ENCODE peak calls at places on chromosomes 11 and 22, in eight cellular contexts. N is BE2C; Q is GF-D8; Y is iris pigment epithelial cell; R is CD8-positive, alpha-beta T cell; P is GM12892; O is activated T-cell treated with anti-CD3 and anti-CD28 coated beads for 1 hour; H is IMR-90. K is an unnamed sample.

GRCh38 chr22:23182289-23183106 is 2.2 kb downstream of the BCR start:
- DNase-seq in N (no peak), Q (peak; percentile 10), Y (peak; percentile 55), R (no peak), P (no peak), O (no peak), H (peak; percentile 19), K (no peak)

GRCh38 chr11:134510641-134511040 is 98.6 kb upstream of the B3GAT1 start:
- DNase-seq in N (no peak), Q (no peak), Y (no peak), R (no peak), P (no peak), O (no peak), H (no peak), K (no peak)

GRCh38 chr11:122516686-122517085 is 138.8 kb upstream of the UBASH3B start:
- DNase-seq in N (no peak), Q (no peak), Y (no peak), R (no peak), P (no peak), O (no peak), H (no peak), K (no peak)

GRCh38 chr11:1238767-1239595 is 16.1 kb downstream of the MUC5B start:
- DNase-seq in N (no peak), Q (no peak), Y (no peak), R (no peak), P (no peak), O (no peak), H (no peak), K (no peak)

GRCh38 chr22:29272624-29273023 is 4.6 kb downstream of the EWSR1 start:
- DNase-seq in N (no peak), Q (no peak), Y (no peak), R (no peak), P (no peak), O (no peak), H (no peak), K (no peak)

GRCh38 chr11:97454988-97455387 is 1065.2 kb downstream of the JRKL start:
- DNase-seq in N (no peak), Q (no peak), Y (peak; percentile 16), R (no peak), P (no peak), O (no peak), H (no peak), K (peak; percentile 2)

GRCh38 chr22:45268167-45268957 is 16.4 kb upstream of the UPK3A start:
- DNase-seq in N (peak; percentile 73), Q (no peak), Y (no peak), R (no peak), P (no peak), O (no peak), H (no peak), K (no peak)

GRCh38 chr22:19719488-19720021 is 3.8 kb upstream of the GP1BB start:
- DNase-seq in N (no peak), Q (no peak), Y (no peak), R (no peak), P (no peak), O (no peak), H (no peak), K (no peak)

GRCh38 chr22:36744791-36745190 is 31.1 kb downstream of the IFT27 start:
- DNase-seq in N (no peak), Q (no peak), Y (no peak), R (no peak), P (no peak), O (no peak), H (no peak), K (no peak)

GRCh38 chr11:8336356-8337114 is 72.9 kb upstream of the LMO1 start:
- DNase-seq in N (no peak), Q (no peak), Y (no peak), R (no peak), P (no peak), O (no peak), H (no peak), K (no peak)

GRCh38 chr11:44950625-44951472 is at the start of gene TP53I11:
- DNase-seq in N (peak; percentile 60), Q (no peak), Y (peak; percentile 72), R (peak; percentile 31), P (peak; percentile 42), O (peak; percentile 48), H (peak; percentile 60), K (peak; percentile 62)

GRCh38 chr11:81658722-81659121 is 1074.9 kb downstream of the FAM181B start:
- DNase-seq in N (peak; percentile 19), Q (no peak), Y (peak; percentile 14), R (no peak), P (no peak), O (no peak), H (peak; percentile 9), K (peak; percentile 6)

GRCh38 chr11:130114726-130115125 is 44.9 kb upstream of the ST14 start:
- DNase-seq in N (no peak), Q (no peak), Y (no peak), R (no peak), P (no peak), O (no peak), H (no peak), K (no peak)

GRCh38 chr22:47071078-47071811 is 308.8 kb downstream of the TBC1D22A start:
- DNase-seq in N (no peak), Q (no peak), Y (no peak), R (no peak), P (no peak), O (no peak), H (no peak), K (no peak)

GRCh38 chr11:120523196-120523595 is 11.6 kb downstream of the GRIK4 start:
- DNase-seq in N (no peak), Q (no peak), Y (no peak), R (no peak), P (no peak), O (no peak), H (no peak), K (no peak)

GRCh38 chr11:6414874-6415328 is 4.0 kb downstream of the APBB1 start:
- DNase-seq in N (no peak), Q (no peak), Y (no peak), R (no peak), P (no peak), O (no peak), H (no peak), K (peak; percentile 35)

GRCh38 chr22:33018232-33018864 is 39.8 kb downstream of the SYN3 start:
- DNase-seq in N (peak; percentile 71), Q (no peak), Y (peak; percentile 29), R (no peak), P (no peak), O (peak; percentile 12), H (peak; percentile 29), K (peak; percentile 27)

GRCh38 chr11:66071326-66071870 is 1.3 kb downstream of the PACS1 start:
- DNase-seq in N (no peak), Q (no peak), Y (no peak), R (no peak), P (no peak), O (no peak), H (no peak), K (peak; percentile 7)

GRCh38 chr22:41021655-41022454 is 70.5 kb upstream of the EP300 start:
- DNase-seq in N (peak; percentile 70), Q (peak; percentile 47), Y (peak; percentile 41), R (no peak), P (peak; percentile 55), O (peak; percentile 31), H (peak; percentile 16), K (peak; percentile 66)

GRCh38 chr11:130144721-130145327 is 14.8 kb upstream of the ST14 start:
- DNase-seq in N (no peak), Q (no peak), Y (no peak), R (no peak), P (no peak), O (no peak), H (peak; percentile 20), K (no peak)

GRCh38 chr11:102516179-102516578 is 14.4 kb downstream of the MMP7 start:
- DNase-seq in N (no peak), Q (no peak), Y (no peak), R (no peak), P (no peak), O (no peak), H (no peak), K (no peak)

GRCh38 chr11:77547047-77547836 is 42.5 kb upstream of the AQP11 start:
- DNase-seq in N (no peak), Q (no peak), Y (no peak), R (no peak), P (no peak), O (no peak), H (no peak), K (no peak)

GRCh38 chr11:121520243-121521144 is 67.7 kb upstream of the SORL1-AS1 start:
- DNase-seq in N (no peak), Q (no peak), Y (peak; percentile 64), R (no peak), P (no peak), O (no peak), H (peak; percentile 89), K (peak; percentile 44)

GRCh38 chr22:38203090-38203810 is 1.5 kb downstream of the MAFF start:
- DNase-seq in N (no peak), Q (no peak), Y (no peak), R (no peak), P (no peak), O (no peak), H (peak; percentile 53), K (peak; percentile 35)

GRCh38 chr11:71356280-71356876 is 91.8 kb downstream of the DHCR7 start:
- DNase-seq in N (no peak), Q (no peak), Y (no peak), R (no peak), P (no peak), O (no peak), H (no peak), K (no peak)

GRCh38 chr11:120703358-120704152 is 192.0 kb downstream of the GRIK4 start:
- DNase-seq in N (no peak), Q (no peak), Y (no peak), R (no peak), P (no peak), O (no peak), H (no peak), K (no peak)

GRCh38 chr22:38485783-38486182 is 17.9 kb downstream of the KDELR3 start:
- DNase-seq in N (no peak), Q (no peak), Y (no peak), R (no peak), P (no peak), O (no peak), H (no peak), K (no peak)

GRCh38 chr22:50200333-50201190 is at the start of gene SELENOO:
- DNase-seq in N (peak; percentile 96), Q (peak; percentile 68), Y (peak; percentile 87), R (peak; percentile 86), P (peak; percentile 99), O (peak; percentile 87), H (peak; percentile 77), K (peak; percentile 86)

GRCh38 chr22:41825376-41825775 is 7.5 kb upstream of the SREBF2 start:
- DNase-seq in N (no peak), Q (no peak), Y (no peak), R (no peak), P (no peak), O (no peak), H (peak; percentile 42), K (no peak)

K was measured in RPMI7951.